ENCODE peak calls at places on chromosomes 12 and 14, in seven cellular contexts. O is PC-3, Q is CD14-positive monocyte, F is Karpas-422, W is T-helper 2 cell, M is kidney, B is fibroblast of lung. R is an unnamed sample.

GRCh38 chr12:75834591-75834990 is 197.0 kb downstream of the PHLDA1 start:
- DNase-seq in B (no peak), M (no peak), Q (no peak), F (no peak), W (no peak), O (peak), R (no peak)

GRCh38 chr12:116222358-116222757 is 55.1 kb downstream of the MED13L start:
- DNase-seq in Q (peak), O (peak), M (no peak), F (no peak), W (no peak), B (peak), R (no peak)

GRCh38 chr12:29517265-29517664 is 19.8 kb upstream of the OVCH1 start:
- DNase-seq in F (peak), B (no peak), O (peak), W (no peak), Q (no peak), M (no peak), R (no peak)

GRCh38 chr14:65847065-65847847 is 434.7 kb downstream of the FUT8 start:
- DNase-seq in O (no peak), Q (no peak), B (no peak), M (no peak), F (no peak), W (peak), R (peak)

GRCh38 chr12:26162174-26162573 is 33.2 kb upstream of the SSPN start:
- DNase-seq in O (no peak), Q (no peak), F (no peak), M (no peak), W (no peak), B (no peak), R (no peak)

GRCh38 chr14:104252256-104253215 is 114.1 kb downstream of the KIF26A start:
- DNase-seq in B (no peak), W (no peak), M (peak), O (no peak), F (no peak), Q (no peak), R (no peak)

GRCh38 chr14:82055511-82055910 is 521.9 kb upstream of the SEL1L start:
- DNase-seq in F (peak), M (no peak), B (no peak), Q (no peak), O (no peak), W (no peak), R (no peak)

GRCh38 chr14:51792819-51793218 is 67.6 kb upstream of the GNG2 start:
- DNase-seq in O (no peak), B (peak), M (no peak), Q (no peak), W (no peak), F (no peak), R (no peak)

GRCh38 chr14:79279645-79280399 is 931.5 kb downstream of the DIO2 start:
- DNase-seq in F (no peak), Q (no peak), W (no peak), M (peak), B (peak), O (peak), R (no peak)

R was measured in T follicular helper cell.